ENCODE peak calls at places on chromosomes 11 and 22, in eight cellular contexts. V, K, M, Z, H, C, D and F are unnamed samples.
A peak's percentile ranks its signal among the peaks of the same experiment; 100 is the strongest.

GRCh38 chr11:65586676-65587075 is 8.9 kb downstream of the KCNK7 start:
- DNase-seq in D (no peak), V (no peak), C (peak; percentile 45), H (no peak), K (no peak), M (no peak), Z (no peak), F (no peak)

GRCh38 chr11:78244080-78244479 is 55.4 kb downstream of the USP35 start:
- DNase-seq in M (no peak), Z (no peak), H (peak; percentile 19), V (no peak), D (no peak), C (no peak), K (no peak), F (no peak)

GRCh38 chr22:39351689-39352214 is 2.0 kb downstream of the SYNGR1 start:
- DNase-seq in K (no peak), V (peak; percentile 86), C (no peak), Z (peak; percentile 37), H (no peak), D (no peak), M (peak; percentile 25), F (no peak)

GRCh38 chr11:46361283-46362145 is 14.3 kb downstream of the DGKZ start:
- DNase-seq in M (peak; percentile 44), C (peak; percentile 85), D (peak; percentile 49), H (no peak), Z (peak; percentile 75), V (no peak), K (no peak), F (peak; percentile 56)

GRCh38 chr22:39723463-39723862 is 152.9 kb downstream of the CACNA1I start:
- DNase-seq in K (no peak), H (no peak), D (no peak), V (no peak), Z (no peak), M (no peak), C (no peak), F (no peak)

GRCh38 chr11:130462931-130463330 is 14.5 kb downstream of the ADAMTS15 start:
- DNase-seq in H (no peak), Z (no peak), V (no peak), C (no peak), K (no peak), M (no peak), D (no peak), F (no peak)

GRCh38 chr11:91947215-91947614 is 277.4 kb upstream of the FAT3 start:
- DNase-seq in Z (no peak), M (no peak), V (no peak), K (no peak), C (no peak), D (no peak), H (no peak), F (no peak)

GRCh38 chr22:37746366-37747089 is 49.7 kb downstream of the TRIOBP start:
- DNase-seq in D (peak; percentile 64), Z (peak; percentile 40), M (no peak), H (no peak), V (no peak), K (no peak), C (peak; percentile 49), F (no peak)

GRCh38 chr11:2257023-2257700 is 13.2 kb downstream of the ASCL2 start:
- DNase-seq in M (no peak), C (no peak), K (no peak), H (no peak), V (no peak), D (no peak), Z (peak; percentile 84), F (no peak)

GRCh38 chr11:114315749-114316368 is 19.7 kb downstream of the NNMT start:
- DNase-seq in M (no peak), V (no peak), H (no peak), K (peak; percentile 97), D (no peak), C (no peak), Z (no peak), F (peak; percentile 18)

GRCh38 chr11:10807629-10808552 is 835 bp downstream of the EIF4G2 start:
- DNase-seq in D (peak; percentile 51), Z (peak; percentile 59), M (no peak), K (peak; percentile 45), V (peak; percentile 90), C (peak; percentile 87), H (peak; percentile 70), F (peak; percentile 61)

GRCh38 chr11:32034680-32035079 is 56.2 kb upstream of the RCN1 start:
- DNase-seq in Z (no peak), K (no peak), H (no peak), C (no peak), D (no peak), M (no peak), V (no peak), F (no peak)

DNA sequence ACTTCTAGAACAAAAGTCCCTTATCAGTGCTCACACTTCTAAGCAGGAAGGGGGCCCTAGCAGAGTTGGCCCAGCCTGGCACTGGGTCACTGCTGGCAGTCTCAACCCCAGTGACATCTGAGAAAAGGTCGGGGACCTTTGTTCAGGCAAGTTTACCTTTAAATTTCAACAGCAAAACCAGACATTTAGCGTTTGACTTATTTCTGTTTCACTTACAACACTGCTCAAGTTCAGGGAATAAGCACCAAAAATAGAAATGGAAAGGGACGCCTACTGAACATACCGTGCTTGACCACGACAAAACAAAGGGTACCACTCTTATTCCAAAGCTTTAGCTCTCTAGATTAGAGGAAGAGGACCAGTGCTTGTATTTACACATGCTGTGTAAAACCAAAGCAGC is 26.2 kb downstream of the PITPNB start:
- DNase-seq in D (no peak), Z (no peak), H (no peak), K (no peak), C (no peak), V (no peak), M (no peak), F (no peak)
- TF ChIP-seq POLR2A in D (no peak), Z (no peak), H (no peak), K (no peak), C (no peak), V (no peak), M (no peak), F (no peak)

DNA sequence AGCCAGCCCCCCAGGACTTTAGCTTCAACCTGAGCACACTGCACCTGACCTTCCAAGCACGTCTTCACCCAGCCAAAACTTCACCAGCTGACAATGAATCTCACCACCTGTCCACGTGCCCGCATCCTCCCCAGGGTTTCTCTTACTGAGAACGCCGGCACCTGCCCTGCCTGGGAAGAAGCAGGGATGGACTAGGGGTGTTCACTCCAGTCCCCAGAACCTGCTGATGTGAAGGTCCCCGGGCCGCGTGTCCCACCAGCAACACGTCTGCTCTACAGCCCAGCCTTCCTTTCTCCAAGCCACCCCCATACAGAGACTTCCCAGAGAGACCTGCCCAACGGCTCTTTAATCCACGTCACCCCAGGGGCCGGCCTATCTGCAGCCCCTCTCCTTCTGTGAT is 12.8 kb downstream of the CPT1A start:
- DNase-seq in C (no peak), M (no peak), H (no peak), D (no peak), V (no peak), K (no peak), Z (no peak), F (no peak)
- H3K4me1 ChIP-seq in C (peaks cover 58% of the 10 kb centered on the region), M (peaks cover 17% of the 10 kb centered on the region), H (peaks cover 38% of the 10 kb centered on the region), D (no peaks in the 10 kb centered on the region), V (peaks cover 64% of the 10 kb centered on the region), K (peaks cover 8% of the 10 kb centered on the region), Z (peaks cover 8% of the 10 kb centered on the region), F (peaks cover 69% of the 10 kb centered on the region)

DNA sequence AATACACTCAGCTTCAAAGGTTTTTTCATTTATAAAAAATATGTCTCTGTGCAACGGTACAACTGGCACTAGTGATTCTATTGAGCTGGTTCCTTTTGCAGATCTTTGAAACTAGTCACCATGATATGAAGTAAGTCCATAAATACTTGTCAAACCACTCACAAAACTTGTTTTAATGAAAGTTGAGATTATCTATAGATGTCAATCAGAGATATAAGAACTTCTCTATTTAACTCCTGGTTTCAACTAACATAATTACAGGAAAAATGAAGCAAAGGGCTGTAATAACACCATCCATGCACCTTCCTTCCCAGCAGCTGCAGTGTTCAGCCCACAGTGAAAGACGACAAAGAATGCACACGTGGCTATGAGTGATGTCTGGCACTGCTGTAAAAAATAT is 44.7 kb downstream of the TMEM123 start:
- DNase-seq in D (no peak), V (no peak), Z (no peak), K (no peak), M (no peak), H (no peak), C (no peak), F (no peak)
- H3K27ac ChIP-seq in D (no peak overlapping the region), V (no peak overlapping the region), Z (no peak overlapping the region), K (no peak overlapping the region), M (no peak overlapping the region), H (no peak overlapping the region), C (no peak overlapping the region), F (no peak overlapping the region)

DNA sequence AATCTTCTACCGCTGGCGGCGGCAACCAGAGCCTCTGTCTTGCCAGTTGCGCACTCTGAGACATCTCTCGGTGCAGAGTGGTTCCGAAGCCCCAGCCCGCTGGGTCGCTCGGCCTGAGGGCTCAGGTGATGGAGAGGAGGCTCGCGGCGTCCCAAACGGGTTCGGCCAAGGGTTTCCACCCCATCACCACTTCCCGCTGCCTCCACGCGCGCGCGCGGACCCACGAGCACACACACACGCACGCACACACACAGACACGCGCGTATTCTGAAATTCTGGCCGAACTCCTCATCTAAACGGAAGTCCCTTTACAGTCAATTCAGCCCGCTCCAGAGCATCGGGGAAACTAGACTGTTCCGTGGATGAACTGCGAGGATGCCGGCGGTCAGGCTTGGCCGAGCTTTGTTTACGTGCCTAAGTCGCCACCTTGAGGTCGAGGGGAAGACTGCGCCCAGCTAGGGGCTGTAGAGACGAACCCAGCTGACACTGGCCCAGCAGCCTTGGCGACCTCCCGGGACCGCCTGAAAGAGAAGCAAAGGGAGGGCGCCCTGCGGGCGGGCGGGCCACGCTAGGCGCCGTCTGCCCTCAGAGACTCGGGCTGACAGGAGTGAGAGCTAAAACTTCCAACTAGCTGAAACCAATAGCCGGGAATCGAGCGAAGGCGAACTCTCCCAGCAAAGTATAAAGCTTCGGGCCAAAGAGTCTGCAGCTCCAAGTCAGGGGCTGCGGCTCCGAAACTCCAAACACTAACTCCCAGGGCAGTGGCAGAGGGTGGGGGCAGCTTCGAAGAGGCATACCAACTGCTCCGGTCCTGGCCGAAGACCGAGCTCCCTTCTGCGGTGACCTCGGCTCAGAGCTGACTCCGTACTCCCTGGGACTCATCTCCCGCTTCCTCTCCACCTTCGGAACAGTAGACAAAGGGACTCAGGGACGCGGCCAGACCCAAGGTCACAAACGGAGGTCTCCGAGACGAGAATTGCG is 124.8 kb upstream of the C11orf58 start:
- DNase-seq in V (no peak), H (peak; percentile 93), M (no peak), K (peak; percentile 83), Z (peak; percentile 87), D (peak; percentile 78), C (peak; percentile 91), F (peak; percentile 83)
- TF ChIP-seq POLR2A in V (no peak), H (peak; percentile 30), M (no peak), K (no peak), Z (no peak), D (no peak), C (no peak), F (no peak)